ENCODE peak calls at places on chromosomes 5 and 9, in eight cellular contexts. One of them, this sample, is unnamed.

GRCh38 chr5:92309336-92309991 is 926.3 kb upstream of the ARRDC3 start:
- DNase-seq in prostate gland: no peak
- DNase-seq in activated CD4-positive, alpha-beta T cell treated with anti-CD3 and anti-CD28 coated beads, Interleukin-2, amount 10 ng/mL, durations not matched to agents 7 days and 5 days: no peak
- DNase-seq in NCI-H2171: no peak
- DNase-seq in ELR: peak
- DNase-seq in germinal center: no peak
- DNase-seq in ureter: no peak
- DNase-seq in CD4-positive, alpha-beta T cell: no peak
- DNase-seq in this sample: peak

GRCh38 chr9:98049668-98050067 is 6.9 kb upstream of the NANS start:
- DNase-seq in NCI-H2171: no peak
- DNase-seq in CD4-positive, alpha-beta T cell: no peak
- DNase-seq in germinal center: no peak
- DNase-seq in ureter: no peak
- DNase-seq in ELR: no peak
- DNase-seq in prostate gland: no peak
- DNase-seq in activated CD4-positive, alpha-beta T cell treated with anti-CD3 and anti-CD28 coated beads, Interleukin-2, amount 10 ng/mL, durations not matched to agents 7 days and 5 days: no peak
- DNase-seq in this sample: no peak

GRCh38 chr5:112200132-112200531 is 218.9 kb downstream of the EPB41L4A start:
- DNase-seq in NCI-H2171: no peak
- DNase-seq in ureter: no peak
- DNase-seq in CD4-positive, alpha-beta T cell: no peak
- DNase-seq in ELR: no peak
- DNase-seq in germinal center: no peak
- DNase-seq in prostate gland: no peak
- DNase-seq in activated CD4-positive, alpha-beta T cell treated with anti-CD3 and anti-CD28 coated beads, Interleukin-2, amount 10 ng/mL, durations not matched to agents 7 days and 5 days: no peak
- DNase-seq in this sample: no peak

GRCh38 chr5:38720691-38721361 is 125.0 kb upstream of the OSMR start:
- DNase-seq in germinal center: no peak
- DNase-seq in ELR: no peak
- DNase-seq in activated CD4-positive, alpha-beta T cell treated with anti-CD3 and anti-CD28 coated beads, Interleukin-2, amount 10 ng/mL, durations not matched to agents 7 days and 5 days: no peak
- DNase-seq in NCI-H2171: no peak
- DNase-seq in CD4-positive, alpha-beta T cell: no peak
- DNase-seq in ureter: no peak
- DNase-seq in prostate gland: no peak
- DNase-seq in this sample: no peak

GRCh38 chr5:163005949-163006348 is 431.4 kb upstream of the CCNG1 start:
- DNase-seq in CD4-positive, alpha-beta T cell: no peak
- DNase-seq in NCI-H2171: no peak
- DNase-seq in activated CD4-positive, alpha-beta T cell treated with anti-CD3 and anti-CD28 coated beads, Interleukin-2, amount 10 ng/mL, durations not matched to agents 7 days and 5 days: no peak
- DNase-seq in germinal center: no peak
- DNase-seq in ureter: no peak
- DNase-seq in prostate gland: no peak
- DNase-seq in ELR: peak
- DNase-seq in this sample: peak

GRCh38 chr9:89278997-89279739 is 31.8 kb upstream of the CKS2 start:
- DNase-seq in germinal center: peak
- DNase-seq in prostate gland: no peak
- DNase-seq in activated CD4-positive, alpha-beta T cell treated with anti-CD3 and anti-CD28 coated beads, Interleukin-2, amount 10 ng/mL, durations not matched to agents 7 days and 5 days: peak
- DNase-seq in NCI-H2171: peak
- DNase-seq in CD4-positive, alpha-beta T cell: no peak
- DNase-seq in ureter: no peak
- DNase-seq in ELR: peak
- DNase-seq in this sample: peak

GRCh38 chr5:78260771-78261170 is 33.7 kb downstream of the AP3B1 start:
- DNase-seq in germinal center: no peak
- DNase-seq in NCI-H2171: no peak
- DNase-seq in ureter: no peak
- DNase-seq in prostate gland: no peak
- DNase-seq in ELR: no peak
- DNase-seq in activated CD4-positive, alpha-beta T cell treated with anti-CD3 and anti-CD28 coated beads, Interleukin-2, amount 10 ng/mL, durations not matched to agents 7 days and 5 days: no peak
- DNase-seq in CD4-positive, alpha-beta T cell: no peak
- DNase-seq in this sample: no peak

GRCh38 chr9:85984457-85984856 is 43.5 kb downstream of the NAA35 start:
- DNase-seq in activated CD4-positive, alpha-beta T cell treated with anti-CD3 and anti-CD28 coated beads, Interleukin-2, amount 10 ng/mL, durations not matched to agents 7 days and 5 days: no peak
- DNase-seq in NCI-H2171: no peak
- DNase-seq in germinal center: no peak
- DNase-seq in ureter: no peak
- DNase-seq in ELR: no peak
- DNase-seq in prostate gland: no peak
- DNase-seq in CD4-positive, alpha-beta T cell: no peak
- DNase-seq in this sample: no peak

GRCh38 chr5:169798906-169799660 is 162.0 kb downstream of the DOCK2 start:
- DNase-seq in germinal center: no peak
- DNase-seq in CD4-positive, alpha-beta T cell: no peak
- DNase-seq in activated CD4-positive, alpha-beta T cell treated with anti-CD3 and anti-CD28 coated beads, Interleukin-2, amount 10 ng/mL, durations not matched to agents 7 days and 5 days: no peak
- DNase-seq in prostate gland: no peak
- DNase-seq in NCI-H2171: no peak
- DNase-seq in ureter: no peak
- DNase-seq in ELR: no peak
- DNase-seq in this sample: no peak

GRCh38 chr9:133592731-133593409 is 16.3 kb downstream of the FAM163B start:
- DNase-seq in NCI-H2171: no peak
- DNase-seq in CD4-positive, alpha-beta T cell: no peak
- DNase-seq in prostate gland: no peak
- DNase-seq in ELR: no peak
- DNase-seq in activated CD4-positive, alpha-beta T cell treated with anti-CD3 and anti-CD28 coated beads, Interleukin-2, amount 10 ng/mL, durations not matched to agents 7 days and 5 days: peak
- DNase-seq in ureter: no peak
- DNase-seq in germinal center: no peak
- DNase-seq in this sample: no peak

GRCh38 chr9:73270967-73271722 is 119.5 kb downstream of the ANXA1 start:
- DNase-seq in CD4-positive, alpha-beta T cell: no peak
- DNase-seq in activated CD4-positive, alpha-beta T cell treated with anti-CD3 and anti-CD28 coated beads, Interleukin-2, amount 10 ng/mL, durations not matched to agents 7 days and 5 days: no peak
- DNase-seq in germinal center: no peak
- DNase-seq in prostate gland: no peak
- DNase-seq in ELR: peak
- DNase-seq in NCI-H2171: no peak
- DNase-seq in ureter: no peak
- DNase-seq in this sample: peak

GRCh38 chr9:99234618-99235017 is 12.5 kb downstream of the SEC61B start:
- DNase-seq in prostate gland: no peak
- DNase-seq in ureter: no peak
- DNase-seq in activated CD4-positive, alpha-beta T cell treated with anti-CD3 and anti-CD28 coated beads, Interleukin-2, amount 10 ng/mL, durations not matched to agents 7 days and 5 days: no peak
- DNase-seq in germinal center: no peak
- DNase-seq in NCI-H2171: no peak
- DNase-seq in ELR: no peak
- DNase-seq in CD4-positive, alpha-beta T cell: no peak
- DNase-seq in this sample: no peak

GRCh38 chr5:53430618-53431252 is 49.7 kb upstream of the FST start:
- DNase-seq in CD4-positive, alpha-beta T cell: no peak
- DNase-seq in NCI-H2171: no peak
- DNase-seq in germinal center: no peak
- DNase-seq in prostate gland: no peak
- DNase-seq in ureter: no peak
- DNase-seq in activated CD4-positive, alpha-beta T cell treated with anti-CD3 and anti-CD28 coated beads, Interleukin-2, amount 10 ng/mL, durations not matched to agents 7 days and 5 days: no peak
- DNase-seq in ELR: peak
- DNase-seq in this sample: peak

GRCh38 chr5:172749076-172749475 is 21.9 kb downstream of the DUSP1 start:
- DNase-seq in prostate gland: no peak
- DNase-seq in ureter: no peak
- DNase-seq in NCI-H2171: no peak
- DNase-seq in activated CD4-positive, alpha-beta T cell treated with anti-CD3 and anti-CD28 coated beads, Interleukin-2, amount 10 ng/mL, durations not matched to agents 7 days and 5 days: no peak
- DNase-seq in germinal center: no peak
- DNase-seq in CD4-positive, alpha-beta T cell: no peak
- DNase-seq in ELR: no peak
- DNase-seq in this sample: no peak

GRCh38 chr5:180370861-180371641 is 17.9 kb upstream of the GFPT2 start:
- DNase-seq in germinal center: no peak
- DNase-seq in prostate gland: no peak
- DNase-seq in ELR: no peak
- DNase-seq in NCI-H2171: no peak
- DNase-seq in ureter: no peak
- DNase-seq in CD4-positive, alpha-beta T cell: no peak
- DNase-seq in activated CD4-positive, alpha-beta T cell treated with anti-CD3 and anti-CD28 coated beads, Interleukin-2, amount 10 ng/mL, durations not matched to agents 7 days and 5 days: no peak
- DNase-seq in this sample: no peak

GRCh38 chr9:115883467-115884329 is 269.9 kb upstream of the PAPPA start:
- DNase-seq in CD4-positive, alpha-beta T cell: no peak
- DNase-seq in NCI-H2171: peak
- DNase-seq in ELR: peak
- DNase-seq in activated CD4-positive, alpha-beta T cell treated with anti-CD3 and anti-CD28 coated beads, Interleukin-2, amount 10 ng/mL, durations not matched to agents 7 days and 5 days: no peak
- DNase-seq in ureter: no peak
- DNase-seq in prostate gland: peak
- DNase-seq in germinal center: peak
- DNase-seq in this sample: peak

GRCh38 chr9:92393686-92394085 is 10.7 kb downstream of the OGN start:
- DNase-seq in prostate gland: no peak
- DNase-seq in activated CD4-positive, alpha-beta T cell treated with anti-CD3 and anti-CD28 coated beads, Interleukin-2, amount 10 ng/mL, durations not matched to agents 7 days and 5 days: no peak
- DNase-seq in CD4-positive, alpha-beta T cell: no peak
- DNase-seq in germinal center: no peak
- DNase-seq in ureter: no peak
- DNase-seq in NCI-H2171: no peak
- DNase-seq in ELR: no peak
- DNase-seq in this sample: no peak

GRCh38 chr5:3844266-3844665 is 248.6 kb downstream of the IRX1 start:
- DNase-seq in germinal center: no peak
- DNase-seq in ELR: no peak
- DNase-seq in activated CD4-positive, alpha-beta T cell treated with anti-CD3 and anti-CD28 coated beads, Interleukin-2, amount 10 ng/mL, durations not matched to agents 7 days and 5 days: no peak
- DNase-seq in NCI-H2171: no peak
- DNase-seq in prostate gland: no peak
- DNase-seq in ureter: no peak
- DNase-seq in CD4-positive, alpha-beta T cell: no peak
- DNase-seq in this sample: no peak

GRCh38 chr5:93305984-93306383 is 275.0 kb downstream of the NR2F1-AS1 start:
- DNase-seq in germinal center: no peak
- DNase-seq in prostate gland: no peak
- DNase-seq in activated CD4-positive, alpha-beta T cell treated with anti-CD3 and anti-CD28 coated beads, Interleukin-2, amount 10 ng/mL, durations not matched to agents 7 days and 5 days: no peak
- DNase-seq in CD4-positive, alpha-beta T cell: no peak
- DNase-seq in ureter: peak
- DNase-seq in ELR: no peak
- DNase-seq in NCI-H2171: no peak
- DNase-seq in this sample: no peak

GRCh38 chr5:95646569-95647330 is at the start of gene RFESD:
- DNase-seq in activated CD4-positive, alpha-beta T cell treated with anti-CD3 and anti-CD28 coated beads, Interleukin-2, amount 10 ng/mL, durations not matched to agents 7 days and 5 days: peak
- DNase-seq in NCI-H2171: peak
- DNase-seq in germinal center: peak
- DNase-seq in ureter: peak
- DNase-seq in ELR: peak
- DNase-seq in CD4-positive, alpha-beta T cell: peak
- DNase-seq in prostate gland: peak
- DNase-seq in this sample: peak

GRCh38 chr5:52728201-52728600 is 59.5 kb upstream of the ITGA1 start:
- DNase-seq in CD4-positive, alpha-beta T cell: no peak
- DNase-seq in ELR: peak
- DNase-seq in activated CD4-positive, alpha-beta T cell treated with anti-CD3 and anti-CD28 coated beads, Interleukin-2, amount 10 ng/mL, durations not matched to agents 7 days and 5 days: no peak
- DNase-seq in NCI-H2171: no peak
- DNase-seq in prostate gland: no peak
- DNase-seq in ureter: no peak
- DNase-seq in germinal center: no peak
- DNase-seq in this sample: no peak

GRCh38 chr9:36833954-36834353 is 200.1 kb downstream of the PAX5 start:
- DNase-seq in CD4-positive, alpha-beta T cell: no peak
- DNase-seq in ureter: no peak
- DNase-seq in ELR: peak
- DNase-seq in NCI-H2171: no peak
- DNase-seq in activated CD4-positive, alpha-beta T cell treated with anti-CD3 and anti-CD28 coated beads, Interleukin-2, amount 10 ng/mL, durations not matched to agents 7 days and 5 days: no peak
- DNase-seq in germinal center: no peak
- DNase-seq in prostate gland: no peak
- DNase-seq in this sample: no peak

This sample was measured in MCF 10A.